ENCODE peak calls at places on chromosomes 11 and 22, in four cellular contexts. I, V, H and Z are unnamed samples.

GRCh38 chr11:6411594-6412031 is 7.3 kb downstream of the APBB1 start:
- DNase-seq in I (no peak), V (no peak), H (no peak), Z (no peak)

GRCh38 chr22:23012081-23012622 is 58.2 kb upstream of the GNAZ start:
- DNase-seq in I (no peak), V (no peak), H (peak), Z (no peak)

GRCh38 chr11:132158696-132159095 is 788.3 kb downstream of the NTM start:
- DNase-seq in I (no peak), V (no peak), H (no peak), Z (no peak)

GRCh38 chr11:19493446-19493845 is 219.2 kb upstream of the NAV2 start:
- DNase-seq in I (no peak), V (no peak), H (no peak), Z (no peak)

GRCh38 chr22:33811686-33812085 is 108.6 kb downstream of the LARGE1 start:
- DNase-seq in I (no peak), V (no peak), H (no peak), Z (no peak)

GRCh38 chr11:85171648-85172257 is 455.4 kb downstream of the DLG2 start:
- DNase-seq in I (no peak), V (no peak), H (no peak), Z (no peak)

GRCh38 chr22:35484651-35485372 is 55.8 kb upstream of the RASD2 start:
- DNase-seq in I (no peak), V (peak), H (no peak), Z (no peak)

GRCh38 chr11:44829838-44830237 is 103.1 kb downstream of the TSPAN18 start:
- DNase-seq in I (no peak), V (no peak), H (no peak), Z (no peak)

GRCh38 chr11:110251837-110252236 is 44.6 kb downstream of the RDX start:
- DNase-seq in I (no peak), V (no peak), H (no peak), Z (peak)

GRCh38 chr22:47835726-47836125 is 1073.3 kb downstream of the TBC1D22A start:
- DNase-seq in I (no peak), V (no peak), H (no peak), Z (no peak)

GRCh38 chr11:95567685-95568084 is 221.9 kb downstream of the FAM76B start:
- DNase-seq in I (no peak), V (no peak), H (no peak), Z (peak)

GRCh38 chr22:43835736-43836135 is 23.6 kb upstream of the EFCAB6 start:
- DNase-seq in I (no peak), V (no peak), H (no peak), Z (no peak)

GRCh38 chr11:63527667-63528066 is 8.9 kb upstream of the PLAAT4 start:
- DNase-seq in I (no peak), V (no peak), H (no peak), Z (no peak)

GRCh38 chr22:31345331-31346254 is 553 bp downstream of the PATZ1 start:
- DNase-seq in I (peak), V (peak), H (peak), Z (no peak)

GRCh38 chr11:15627560-15627959 is 512.8 kb downstream of the INSC start:
- DNase-seq in I (no peak), V (no peak), H (no peak), Z (no peak)

GRCh38 chr11:130314184-130314748 is 451 bp downstream of the ZBTB44 start:
- DNase-seq in I (peak), V (peak), H (peak), Z (no peak)

GRCh38 chr11:102810943-102811528 is 13.1 kb upstream of the MMP1 start:
- DNase-seq in I (no peak), V (no peak), H (no peak), Z (no peak)

GRCh38 chr11:67248653-67249052 is 17.6 kb upstream of the GRK2 start:
- DNase-seq in I (peak), V (no peak), H (no peak), Z (no peak)

GRCh38 chr11:73185680-73186293 is 32.3 kb upstream of the P2RY2 start:
- DNase-seq in I (no peak), V (peak), H (no peak), Z (no peak)
- H3K4me3 ChIP-seq in I (no peak), V (no peak), H (no peak), Z (no peak)

GRCh38 chr11:3164540-3165151 is 464 bp downstream of the OSBPL5 start:
- DNase-seq in I (peak), V (peak), H (peak), Z (no peak)
- H3K4me3 ChIP-seq in I (peak), V (peak), H (peak), Z (peak)

GRCh38 chr11:128564642-128565245 is 22.6 kb downstream of the ETS1 start:
- DNase-seq in I (no peak), V (no peak), H (no peak), Z (no peak)
- H3K4me3 ChIP-seq in I (no peak), V (no peak), H (no peak), Z (no peak)

GRCh38 chr11:776459-777287 is 614 bp downstream of the GATD1 start:
- DNase-seq in I (peak), V (peak), H (peak), Z (no peak)
- H3K4me3 ChIP-seq in I (peak), V (peak), H (peak), Z (peak)